ENCODE peak calls at places on chromosomes 13 and 19, in seven cellular contexts. F is left ventricle myocardium inferior, N is uterus, Q is A549, E is psoas muscle, A is GM23338, W is mammary epithelial cell. R is an unnamed sample.
A peak's percentile ranks its signal among the peaks of the same experiment; 100 is the strongest.

GRCh38 chr19:44303305-44303704 is 1.5 kb downstream of the ZNF235 start:
- DNase-seq in F (no peak), N (no peak), Q (no peak), E (no peak), A (no peak), W (no peak), R (no peak)

GRCh38 chr19:42816901-42817300 is 51.4 kb upstream of the PSG8 start:
- DNase-seq in F (no peak), N (no peak), Q (no peak), E (no peak), A (no peak), W (no peak), R (no peak)

GRCh38 chr19:49343127-49343526 is 7.9 kb downstream of the CD37 start:
- DNase-seq in F (no peak), N (no peak), Q (no peak), E (no peak), A (no peak), W (no peak), R (no peak)

GRCh38 chr13:108120332-108120731 is 95.0 kb downstream of the LIG4 start:
- DNase-seq in F (no peak), N (no peak), Q (no peak), E (no peak), A (peak; percentile 32), W (no peak), R (no peak)

GRCh38 chr19:13993554-13994308 is 12.4 kb downstream of the RFX1 start:
- DNase-seq in F (no peak), N (no peak), Q (no peak), E (no peak), A (no peak), W (no peak), R (no peak)

GRCh38 chr13:74641586-74641985 is 507.4 kb upstream of the KLF12 start:
- DNase-seq in F (no peak), N (no peak), Q (no peak), E (no peak), A (no peak), W (peak; percentile 29), R (no peak)

GRCh38 chr19:896999-897398 is 3.7 kb downstream of the RNU6-9 start:
- DNase-seq in F (no peak), N (no peak), Q (no peak), E (no peak), A (no peak), W (no peak), R (no peak)

GRCh38 chr19:58372311-58373133 is 8.3 kb downstream of the ZNF837 start:
- DNase-seq in F (peak; percentile 44), N (no peak), Q (no peak), E (no peak), A (peak; percentile 64), W (no peak), R (no peak)

GRCh38 chr13:70016116-70016515 is 91.5 kb upstream of the ATXN8OS start:
- DNase-seq in F (no peak), N (no peak), Q (no peak), E (no peak), A (no peak), W (no peak), R (no peak)

GRCh38 chr19:6556480-6556879 is 25.7 kb downstream of the TNFSF9 start:
- DNase-seq in F (no peak), N (no peak), Q (no peak), E (no peak), A (no peak), W (peak; percentile 84), R (no peak)

GRCh38 chr19:34310494-34310981 is 54.5 kb upstream of the GPI start:
- DNase-seq in F (no peak), N (no peak), Q (no peak), E (no peak), A (no peak), W (no peak), R (no peak)

GRCh38 chr19:23283925-23284324 is 33.7 kb upstream of the ZNF724 start:
- DNase-seq in F (peak; percentile 22), N (peak; percentile 26), Q (no peak), E (peak; percentile 26), A (peak; percentile 88), W (no peak), R (peak; percentile 56)

GRCh38 chr19:13399746-13400145 is 106.5 kb downstream of the CACNA1A start:
- DNase-seq in F (no peak), N (no peak), Q (no peak), E (no peak), A (no peak), W (no peak), R (no peak)

GRCh38 chr13:94112731-94113130 is 366.8 kb downstream of the DCT start:
- DNase-seq in F (no peak), N (no peak), Q (no peak), E (no peak), A (no peak), W (no peak), R (no peak)

GRCh38 chr13:62293081-62293480 is 877.4 kb upstream of the PCDH20 start:
- DNase-seq in F (no peak), N (no peak), Q (no peak), E (no peak), A (no peak), W (no peak), R (no peak)

GRCh38 chr13:80334582-80335260 is 6.2 kb downstream of the SPRY2 start:
- DNase-seq in F (no peak), N (no peak), Q (no peak), E (no peak), A (no peak), W (peak; percentile 60), R (no peak)

GRCh38 chr13:39106216-39106995 is 68.2 kb downstream of the NHLRC3 start:
- DNase-seq in F (no peak), N (no peak), Q (no peak), E (no peak), A (no peak), W (no peak), R (no peak)

GRCh38 chr19:21158523-21159135 is 16.8 kb downstream of the ZNF431 start:
- DNase-seq in F (no peak), N (no peak), Q (no peak), E (no peak), A (no peak), W (peak; percentile 57), R (no peak)

DNA sequence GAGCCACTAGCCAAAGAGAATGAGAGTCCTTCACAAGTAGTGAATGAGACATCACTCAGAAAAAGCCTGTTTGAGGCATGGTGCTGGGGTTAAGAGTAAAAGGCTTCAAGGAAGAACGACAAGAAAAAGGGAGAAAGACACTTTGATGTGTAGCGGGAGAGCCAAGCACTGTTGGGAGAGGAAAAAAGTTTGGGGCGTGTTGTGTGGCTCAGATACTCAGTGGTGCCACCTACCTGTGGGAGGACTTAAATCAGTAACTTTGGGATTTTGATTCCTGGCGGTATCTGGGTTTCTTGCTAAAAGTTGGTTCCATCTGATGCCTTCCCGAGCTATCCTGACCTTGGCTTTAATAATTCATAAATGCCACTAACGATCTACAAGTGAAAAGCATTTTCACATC is 12.3 kb downstream of the ELSPBP1 start:
- DNase-seq in F (no peak), N (no peak), Q (peak; percentile 51), E (no peak), A (peak; percentile 83), W (no peak), R (no peak)
- TF ChIP-seq CTCF in F (no peak), N (no peak), Q (peak; percentile 19), E (no peak), A (peak; percentile 67), W (peak; percentile 14), R (peak; percentile 14)

GRCh38 chr19:4971816-4972495 is 3.0 kb downstream of the KDM4B start:
- DNase-seq in F (no peak), N (no peak), Q (no peak), E (no peak), A (no peak), W (no peak), R (no peak)

GRCh38 chr19:4970558-4971423 is 1.9 kb downstream of the KDM4B start:
- DNase-seq in F (peak; percentile 53), N (no peak), Q (no peak), E (no peak), A (peak; percentile 40), W (peak; percentile 44), R (no peak)

GRCh38 chr19:4974855-4975469 is 6.0 kb downstream of the KDM4B start:
- DNase-seq in F (no peak), N (no peak), Q (no peak), E (no peak), A (no peak), W (no peak), R (no peak)

GRCh38 chr19:4971424-4971793 is 2.5 kb downstream of the KDM4B start:
- DNase-seq in F (no peak), N (no peak), Q (no peak), E (no peak), A (peak; percentile 82), W (peak; percentile 56), R (no peak)

DNA sequence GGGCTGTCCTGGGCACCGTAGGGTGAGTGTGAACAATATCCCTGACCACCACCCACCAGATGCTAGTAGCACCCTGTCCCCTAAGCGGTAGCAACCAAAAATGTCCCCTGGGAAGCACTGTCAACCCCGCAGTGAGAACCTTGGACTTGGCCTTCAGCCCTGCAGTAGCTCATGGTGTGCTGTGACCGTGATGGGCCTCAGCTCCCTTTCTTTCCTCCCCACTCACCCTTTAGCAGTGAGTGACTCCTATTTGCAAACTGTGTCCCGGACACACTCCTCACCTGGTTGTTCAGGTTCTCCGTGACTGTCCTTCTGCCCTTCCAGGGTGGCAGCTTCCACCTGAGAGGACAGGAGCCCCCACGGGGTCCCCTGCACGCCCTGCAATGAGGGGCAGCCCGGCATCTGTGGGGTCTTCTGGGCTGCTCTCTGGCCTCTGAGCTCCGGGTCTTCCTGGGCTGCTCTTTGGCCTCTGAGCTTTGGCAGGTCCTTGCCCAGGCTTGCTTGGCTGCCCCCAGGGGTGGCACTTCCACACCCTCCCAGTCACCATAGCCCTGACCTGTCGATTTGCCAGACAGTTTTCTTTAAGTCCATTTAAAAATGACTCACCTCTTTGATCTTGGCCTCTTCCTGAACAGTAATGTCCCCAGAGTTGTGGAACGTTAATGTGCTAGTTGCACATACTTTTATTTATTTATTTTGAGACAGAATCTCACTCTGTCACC is 3.8 kb downstream of the KDM4B start:
- DNase-seq in F (no peak), N (no peak), Q (no peak), E (no peak), A (no peak), W (peak; percentile 50), R (no peak)
- H3K27ac ChIP-seq in F (peak overlapping the region; percentile 88), N (peak overlapping the region; percentile 45), Q (peak overlapping the region; percentile 70), E (peak overlapping the region; percentile 25), A (no peak overlapping the region), W (peak overlapping the region; percentile 32), R (no peak overlapping the region)

GRCh38 chr19:32674959-32675719 is at the start of gene ANKRD27:
- DNase-seq in F (peak; percentile 98), N (peak; percentile 98), Q (peak; percentile 100), E (peak; percentile 99), A (peak; percentile 99), W (peak; percentile 98), R (peak; percentile 97)
- TF ChIP-seq CTCF in F (no peak), N (no peak), Q (no peak), E (no peak), A (no peak), W (no peak), R (no peak)

DNA sequence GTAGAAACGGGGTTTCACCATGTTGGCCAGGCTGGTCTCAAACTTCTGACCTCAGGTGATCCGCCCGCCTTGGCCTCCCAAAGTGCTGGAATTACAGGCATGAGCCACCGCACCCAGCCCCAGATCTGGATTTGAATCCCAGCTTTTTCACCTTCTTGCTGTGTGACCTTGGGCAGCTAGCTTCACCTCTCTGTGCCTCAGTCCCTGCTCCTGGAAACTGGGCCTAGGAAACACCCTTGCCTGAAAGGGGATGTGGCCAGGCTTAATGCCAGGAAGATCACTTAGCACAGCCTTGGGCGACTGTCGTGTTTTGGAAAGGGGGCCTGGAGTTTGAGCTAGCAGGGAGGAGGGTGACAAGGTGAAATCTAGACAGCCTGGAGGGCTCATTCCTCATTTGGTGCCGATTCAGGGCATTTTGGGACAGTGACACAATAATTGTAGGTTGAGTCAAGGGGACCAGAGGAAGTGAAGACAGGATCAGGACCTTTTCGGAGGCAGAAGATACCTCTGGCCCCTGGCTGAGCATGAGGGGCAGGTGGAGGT is 1.8 kb downstream of the PGPEP1 start:
- DNase-seq in F (no peak), N (no peak), Q (no peak), E (no peak), A (no peak), W (no peak), R (no peak)
- H3K27ac ChIP-seq in F (no peak overlapping the region), N (peak overlapping the region; percentile 81), Q (no peak overlapping the region), E (peak overlapping the region; percentile 91), A (no peak overlapping the region), W (no peak overlapping the region), R (no peak overlapping the region)